ENCODE peak calls at places on chromosomes 2 and 18, in five cellular contexts. One of them, this sample, is unnamed.

GRCh38 chr18:22378672-22379282 is 38.9 kb downstream of the CTAGE1 start:
- DNase-seq in A549: peak
- DNase-seq in HepG2: peak
- DNase-seq in GM12878: no peak
- DNase-seq in K562: peak
- DNase-seq in this sample: peak

GRCh38 chr2:1049691-1050090 is 99.0 kb downstream of the SNTG2 start:
- DNase-seq in A549: no peak
- DNase-seq in K562: no peak
- DNase-seq in GM12878: no peak
- DNase-seq in HepG2: no peak
- DNase-seq in this sample: no peak

GRCh38 chr18:25516747-25517498 is 165.0 kb upstream of the ZNF521 start:
- DNase-seq in HepG2: no peak
- DNase-seq in A549: no peak
- DNase-seq in GM12878: no peak
- DNase-seq in K562: no peak
- DNase-seq in this sample: no peak

GRCh38 chr2:220586980-220587549 is 959.6 kb downstream of the SLC4A3 start:
- DNase-seq in GM12878: no peak
- DNase-seq in HepG2: no peak
- DNase-seq in A549: no peak
- DNase-seq in K562: no peak
- DNase-seq in this sample: no peak

GRCh38 chr18:26813043-26813442 is 52.5 kb downstream of the AQP4 start:
- DNase-seq in K562: no peak
- DNase-seq in HepG2: peak
- DNase-seq in GM12878: peak
- DNase-seq in A549: peak
- DNase-seq in this sample: peak

GRCh38 chr18:66548747-66549146 is 55.1 kb downstream of the CDH19 start:
- DNase-seq in A549: no peak
- DNase-seq in HepG2: no peak
- DNase-seq in GM12878: no peak
- DNase-seq in K562: no peak
- DNase-seq in this sample: no peak

GRCh38 chr2:126656311-126657145 is 570 bp downstream of the GYPC start:
- DNase-seq in HepG2: no peak
- DNase-seq in GM12878: no peak
- DNase-seq in A549: no peak
- DNase-seq in K562: peak
- DNase-seq in this sample: peak

GRCh38 chr18:61597321-61597720 is 264.1 kb downstream of the CDH20 start:
- DNase-seq in GM12878: no peak
- DNase-seq in HepG2: no peak
- DNase-seq in A549: no peak
- DNase-seq in K562: no peak
- DNase-seq in this sample: no peak

GRCh38 chr18:48979944-48980890 is 29.5 kb upstream of the SMAD7 start:
- DNase-seq in K562: no peak
- DNase-seq in GM12878: no peak
- DNase-seq in HepG2: peak
- DNase-seq in A549: no peak
- DNase-seq in this sample: no peak

GRCh38 chr2:85501244-85501643 is 37.7 kb upstream of the MAT2A start:
- DNase-seq in GM12878: no peak
- DNase-seq in K562: peak
- DNase-seq in A549: peak
- DNase-seq in HepG2: peak
- DNase-seq in this sample: peak
- TF ChIP-seq ESRRA in GM12878: no peak
- TF ChIP-seq ESRRA in K562: peak
- TF ChIP-seq ESRRA in A549: no peak
- TF ChIP-seq ESRRA in HepG2: no peak
- TF ChIP-seq ESRRA in this sample: no peak

GRCh38 chr18:69388222-69388621 is 12.5 kb upstream of the DOK6 start:
- DNase-seq in GM12878: no peak
- DNase-seq in A549: no peak
- DNase-seq in K562: no peak
- DNase-seq in HepG2: no peak
- DNase-seq in this sample: no peak

GRCh38 chr18:69383191-69383590 is 17.5 kb upstream of the DOK6 start:
- DNase-seq in A549: no peak
- DNase-seq in K562: no peak
- DNase-seq in GM12878: no peak
- DNase-seq in HepG2: no peak
- DNase-seq in this sample: no peak

DNA sequence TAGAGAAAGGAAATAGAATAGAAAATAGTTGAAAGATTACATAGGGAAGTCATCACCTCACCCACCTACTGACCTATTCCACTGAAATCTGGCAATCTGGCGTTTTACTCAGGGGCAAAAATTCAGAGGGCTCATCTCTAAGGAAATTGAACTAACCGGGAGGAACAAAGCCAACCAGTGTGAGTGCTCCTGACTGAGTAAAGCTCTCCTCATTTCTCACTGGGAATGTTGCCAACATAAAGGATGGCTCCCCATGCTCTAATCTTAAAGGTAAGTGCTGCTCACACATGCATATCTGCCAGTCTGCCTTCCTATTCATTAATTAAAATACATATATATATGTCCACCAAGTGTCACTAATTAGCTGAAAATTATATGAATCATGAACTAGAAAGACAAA is 13.5 kb upstream of the DOK6 start:
- DNase-seq in K562: no peak
- DNase-seq in HepG2: no peak
- DNase-seq in A549: no peak
- DNase-seq in GM12878: no peak
- DNase-seq in this sample: no peak
- TF ChIP-seq USF2 in K562: no peak
- TF ChIP-seq USF2 in HepG2: no peak
- TF ChIP-seq USF2 in A549: no peak
- TF ChIP-seq USF2 in GM12878: no peak
- TF ChIP-seq USF2 in this sample: no peak

GRCh38 chr18:57569133-57569532 is 17.4 kb downstream of the FECH start:
- DNase-seq in K562: no peak
- DNase-seq in GM12878: no peak
- DNase-seq in A549: no peak
- DNase-seq in HepG2: no peak
- DNase-seq in this sample: no peak
- TF ChIP-seq ESRRA in K562: no peak
- TF ChIP-seq ESRRA in GM12878: no peak
- TF ChIP-seq ESRRA in A549: no peak
- TF ChIP-seq ESRRA in HepG2: no peak
- TF ChIP-seq ESRRA in this sample: no peak

GRCh38 chr2:192687000-192687399 is 492.3 kb upstream of the TMEFF2 start:
- DNase-seq in GM12878: no peak
- DNase-seq in A549: no peak
- DNase-seq in K562: no peak
- DNase-seq in HepG2: no peak
- DNase-seq in this sample: no peak
- TF ChIP-seq USF2 in GM12878: no peak
- TF ChIP-seq USF2 in A549: no peak
- TF ChIP-seq USF2 in K562: no peak
- TF ChIP-seq USF2 in HepG2: no peak
- TF ChIP-seq USF2 in this sample: no peak

GRCh38 chr2:240440251-240440650 is 4.8 kb downstream of the GPC1 start:
- DNase-seq in K562: no peak
- DNase-seq in A549: no peak
- DNase-seq in HepG2: no peak
- DNase-seq in GM12878: no peak
- DNase-seq in this sample: no peak
- TF ChIP-seq ESRRA in K562: no peak
- TF ChIP-seq ESRRA in A549: no peak
- TF ChIP-seq ESRRA in HepG2: no peak
- TF ChIP-seq ESRRA in GM12878: no peak
- TF ChIP-seq ESRRA in this sample: no peak

DNA sequence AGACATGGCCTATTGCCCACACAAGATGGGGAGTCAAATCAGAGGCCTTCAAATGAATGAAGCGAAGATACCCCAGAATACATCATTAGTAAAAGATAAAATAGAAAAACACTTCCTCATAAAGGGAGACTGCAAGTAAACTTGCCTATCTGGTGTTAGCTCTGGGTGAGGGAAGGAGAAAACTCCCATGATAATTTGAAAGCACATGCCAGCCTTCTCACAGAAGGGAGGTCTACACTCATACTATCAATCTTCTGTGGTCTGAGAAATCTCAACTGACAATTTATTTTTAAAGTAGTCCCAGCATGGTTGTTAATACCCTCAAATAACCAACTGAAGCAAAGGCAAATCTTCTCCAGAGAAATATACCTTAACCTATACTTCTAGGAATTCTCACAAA is 75.4 kb downstream of the EXOC6B start:
- DNase-seq in A549: no peak
- DNase-seq in GM12878: no peak
- DNase-seq in HepG2: no peak
- DNase-seq in K562: no peak
- DNase-seq in this sample: no peak
- TF ChIP-seq USF2 in A549: no peak
- TF ChIP-seq USF2 in GM12878: no peak
- TF ChIP-seq USF2 in HepG2: no peak
- TF ChIP-seq USF2 in K562: no peak
- TF ChIP-seq USF2 in this sample: no peak

GRCh38 chr2:134023854-134024253 is 230.0 kb upstream of the MGAT5 start:
- DNase-seq in GM12878: no peak
- DNase-seq in HepG2: no peak
- DNase-seq in A549: no peak
- DNase-seq in K562: no peak
- DNase-seq in this sample: no peak
- TF ChIP-seq ESRRA in GM12878: no peak
- TF ChIP-seq ESRRA in HepG2: no peak
- TF ChIP-seq ESRRA in A549: no peak
- TF ChIP-seq ESRRA in K562: no peak
- TF ChIP-seq ESRRA in this sample: no peak

GRCh38 chr2:215460682-215461081 is 24.8 kb upstream of the FN1 start:
- DNase-seq in GM12878: no peak
- DNase-seq in A549: no peak
- DNase-seq in K562: no peak
- DNase-seq in HepG2: peak
- DNase-seq in this sample: no peak
- TF ChIP-seq USF2 in GM12878: no peak
- TF ChIP-seq USF2 in A549: no peak
- TF ChIP-seq USF2 in K562: no peak
- TF ChIP-seq USF2 in HepG2: no peak
- TF ChIP-seq USF2 in this sample: no peak